ENCODE peak calls at places on chromosomes 7 and 10, in seven cellular contexts. E, Y, U, H, D, N and C are unnamed samples.
A peak's percentile ranks its signal among the peaks of the same experiment; 100 is the strongest.

GRCh38 chr7:122686360-122686878 is 12.5 kb downstream of the RNF133 start:
- DNase-seq in E (no peak), Y (no peak), U (no peak), H (no peak), D (no peak), N (no peak), C (no peak)

GRCh38 chr10:97080051-97080776 is 105.5 kb downstream of the SLIT1 start:
- DNase-seq in E (no peak), Y (no peak), U (no peak), H (no peak), D (no peak), N (no peak), C (no peak)

GRCh38 chr7:121079425-121080169 is 91.1 kb downstream of the CPED1 start:
- DNase-seq in E (no peak), Y (no peak), U (peak; percentile 51), H (no peak), D (no peak), N (no peak), C (no peak)

GRCh38 chr7:121043314-121044234 is 55.1 kb downstream of the CPED1 start:
- DNase-seq in E (no peak), Y (no peak), U (no peak), H (no peak), D (no peak), N (no peak), C (no peak)

GRCh38 chr7:106329971-106330733 is 45.4 kb upstream of the NAMPT start:
- DNase-seq in E (no peak), Y (peak; percentile 27), U (peak; percentile 79), H (no peak), D (no peak), N (no peak), C (no peak)

GRCh38 chr10:7199152-7199760 is 211.6 kb downstream of the SFMBT2 start:
- DNase-seq in E (no peak), Y (no peak), U (peak; percentile 32), H (no peak), D (no peak), N (no peak), C (no peak)

GRCh38 chr10:8056891-8057331 is 2.4 kb downstream of the GATA3 start:
- DNase-seq in E (no peak), Y (peak; percentile 84), U (no peak), H (no peak), D (peak; percentile 63), N (peak; percentile 52), C (no peak)

GRCh38 chr10:124465003-124465776 is 3.6 kb downstream of the LHPP start:
- DNase-seq in E (no peak), Y (no peak), U (no peak), H (no peak), D (peak; percentile 62), N (no peak), C (no peak)

GRCh38 chr10:76675561-76675950 is 962.1 kb downstream of the KCNMA1 start:
- DNase-seq in E (no peak), Y (no peak), U (no peak), H (no peak), D (no peak), N (no peak), C (no peak)

GRCh38 chr10:101071266-101071884 is 9.6 kb downstream of the KAZALD1 start:
- DNase-seq in E (no peak), Y (peak; percentile 69), U (peak; percentile 73), H (no peak), D (no peak), N (no peak), C (no peak)

GRCh38 chr7:131896189-131896855 is 339.9 kb upstream of the PODXL start:
- DNase-seq in E (no peak), Y (no peak), U (no peak), H (no peak), D (no peak), N (no peak), C (no peak)

GRCh38 chr10:122126763-122127659 is 138.0 kb downstream of the TACC2 start:
- DNase-seq in E (peak; percentile 63), Y (no peak), U (peak; percentile 97), H (no peak), D (no peak), N (no peak), C (no peak)

GRCh38 chr7:19442016-19442785 is 266.6 kb downstream of the POLR1F start:
- DNase-seq in E (peak; percentile 58), Y (no peak), U (peak; percentile 75), H (peak; percentile 26), D (no peak), N (no peak), C (no peak)

GRCh38 chr10:69009360-69009759 is 20.8 kb downstream of the KIFBP start:
- DNase-seq in E (no peak), Y (no peak), U (peak; percentile 72), H (no peak), D (no peak), N (no peak), C (no peak)

GRCh38 chr7:37265876-37266275 is 182.8 kb downstream of the ELMO1 start:
- DNase-seq in E (no peak), Y (no peak), U (no peak), H (no peak), D (no peak), N (no peak), C (no peak)

GRCh38 chr7:44280993-44281721 is 44.2 kb downstream of the CAMK2B start:
- DNase-seq in E (no peak), Y (no peak), U (no peak), H (no peak), D (no peak), N (peak; percentile 55), C (no peak)

GRCh38 chr7:2863461-2864066 is 19.5 kb upstream of the GNA12 start:
- DNase-seq in E (no peak), Y (peak; percentile 92), U (peak; percentile 97), H (peak; percentile 37), D (peak; percentile 86), N (peak; percentile 87), C (no peak)

GRCh38 chr10:63720072-63720537 is 198.9 kb downstream of the REEP3 start:
- DNase-seq in E (peak; percentile 62), Y (peak; percentile 66), U (peak; percentile 45), H (peak; percentile 41), D (peak; percentile 41), N (no peak), C (no peak)

GRCh38 chr7:47873767-47874166 is 74.5 kb downstream of the PKD1L1 start:
- DNase-seq in E (no peak), Y (no peak), U (peak; percentile 65), H (no peak), D (no peak), N (no peak), C (no peak)

GRCh38 chr7:44065431-44066110 is at the start of gene PGAM2:
- DNase-seq in E (peak; percentile 90), Y (peak; percentile 35), U (no peak), H (no peak), D (no peak), N (peak; percentile 62), C (no peak)

GRCh38 chr7:135758531-135758932 is 9.9 kb upstream of the FAM180A start:
- DNase-seq in E (no peak), Y (no peak), U (peak; percentile 34), H (no peak), D (no peak), N (no peak), C (no peak)

GRCh38 chr7:102943425-102944169 is 30.8 kb downstream of the LRRC17 start:
- DNase-seq in E (no peak), Y (no peak), U (no peak), H (no peak), D (no peak), N (no peak), C (no peak)

GRCh38 chr7:30791126-30791525 is 19.9 kb downstream of the MINDY4 start:
- DNase-seq in E (peak; percentile 16), Y (no peak), U (no peak), H (peak; percentile 22), D (no peak), N (no peak), C (no peak)
- TF ChIP-seq CTCF in E (peak; percentile 17), Y (no peak), U (no peak), H (no peak), D (no peak), N (no peak), C (no peak)

DNA sequence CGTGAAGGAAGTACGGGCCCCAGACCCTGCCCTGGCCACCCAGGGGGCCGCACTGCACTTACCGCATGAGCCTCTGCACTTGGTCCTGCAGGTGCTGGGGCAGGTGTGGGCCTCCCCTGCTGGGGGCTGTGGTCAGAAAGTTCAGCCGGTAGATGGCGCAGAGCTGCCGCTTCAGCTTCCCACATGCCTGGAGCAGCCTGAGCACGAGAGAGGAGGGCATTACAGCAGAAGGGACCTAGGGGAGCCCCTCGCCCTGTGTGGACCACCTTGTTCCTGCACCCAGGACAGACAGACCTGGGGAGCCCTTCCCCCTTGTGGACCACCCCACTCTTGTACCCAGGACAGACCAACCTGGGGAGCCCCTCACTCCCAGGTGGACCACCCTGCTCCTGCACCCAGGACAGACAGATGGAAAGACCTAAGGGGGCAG is 8.7 kb upstream of the PYROXD2 start:
- DNase-seq in E (peak; percentile 67), Y (no peak), U (no peak), H (peak; percentile 57), D (no peak), N (no peak), C (no peak)
- TF ChIP-seq CTCF in E (peak; percentile 24), Y (no peak), U (no peak), H (no peak), D (peak; percentile 21), N (no peak), C (peak; percentile 72)

GRCh38 chr7:26320878-26321277 is 29.2 kb downstream of the SNX10 start:
- DNase-seq in E (no peak), Y (no peak), U (no peak), H (no peak), D (no peak), N (no peak), C (no peak)

GRCh38 chr7:26329520-26330269 is 38.0 kb downstream of the SNX10 start:
- DNase-seq in E (no peak), Y (no peak), U (no peak), H (no peak), D (peak; percentile 35), N (no peak), C (no peak)

GRCh38 chr7:26321440-26321839 is 29.8 kb downstream of the SNX10 start:
- DNase-seq in E (no peak), Y (no peak), U (no peak), H (no peak), D (no peak), N (no peak), C (no peak)

GRCh38 chr7:26328498-26329390 is 37.1 kb downstream of the SNX10 start:
- DNase-seq in E (no peak), Y (peak; percentile 13), U (no peak), H (no peak), D (no peak), N (no peak), C (no peak)

GRCh38 chr7:26326211-26326610 is 34.5 kb downstream of the SNX10 start:
- DNase-seq in E (no peak), Y (no peak), U (no peak), H (no peak), D (no peak), N (no peak), C (no peak)
- TF ChIP-seq CTCF in E (no peak), Y (no peak), U (no peak), H (no peak), D (no peak), N (no peak), C (no peak)

GRCh38 chr10:99280472-99280871 is 44.8 kb upstream of the HPSE2 start:
- DNase-seq in E (no peak), Y (no peak), U (no peak), H (no peak), D (no peak), N (no peak), C (no peak)

GRCh38 chr10:99279626-99280111 is 44.0 kb upstream of the HPSE2 start:
- DNase-seq in E (no peak), Y (no peak), U (peak; percentile 33), H (no peak), D (no peak), N (no peak), C (no peak)

GRCh38 chr10:99276848-99277486 is 41.3 kb upstream of the HPSE2 start:
- DNase-seq in E (peak; percentile 35), Y (no peak), U (peak; percentile 2), H (no peak), D (no peak), N (no peak), C (no peak)
- TF ChIP-seq CTCF in E (peak; percentile 35), Y (peak; percentile 62), U (peak; percentile 41), H (peak; percentile 73), D (peak; percentile 28), N (no peak), C (peak; percentile 61)